ENCODE peak calls at places on chromosome 1, in six cellular contexts. Y, K, N, G, C and T are unnamed samples.

GRCh38 chr1:63902844-63903589 is 129.2 kb downstream of the ROR1 start:
- DNase-seq in N (no peak), G (no peak), K (no peak), Y (no peak), C (no peak), T (no peak)

GRCh38 chr1:200029624-200030074 is 2.1 kb downstream of the NR5A2 start:
- DNase-seq in C (peak; percentile 76), K (no peak), Y (no peak), G (no peak), N (no peak), T (no peak)

GRCh38 chr1:13494025-13494424 is 19.8 kb downstream of the LRRC38 start:
- DNase-seq in C (no peak), Y (peak; percentile 16), K (no peak), G (no peak), N (no peak), T (no peak)

GRCh38 chr1:175319112-175319911 is 126.7 kb upstream of the KIAA0040 start:
- DNase-seq in C (peak; percentile 73), N (peak; percentile 79), Y (peak; percentile 37), G (peak; percentile 52), K (peak; percentile 66), T (peak; percentile 83)

GRCh38 chr1:47866631-47867446 is 130.3 kb downstream of the TRABD2B start:
- DNase-seq in C (no peak), K (no peak), Y (no peak), G (peak; percentile 96), N (no peak), T (no peak)

GRCh38 chr1:111958075-111958474 is 31.4 kb downstream of the KCND3 start:
- DNase-seq in G (no peak), C (no peak), N (no peak), Y (no peak), K (no peak), T (no peak)

GRCh38 chr1:228318823-228319241 is 87.8 kb downstream of the TRIM11 start:
- DNase-seq in N (no peak), K (no peak), C (no peak), Y (no peak), G (no peak), T (no peak)

GRCh38 chr1:94096797-94097549 is 24.0 kb downstream of the ABCA4 start:
- DNase-seq in K (no peak), C (no peak), Y (no peak), N (no peak), G (peak; percentile 61), T (no peak)

GRCh38 chr1:145885738-145886287 is at the start of gene ANKRD35:
- DNase-seq in N (peak; percentile 92), Y (no peak), C (peak; percentile 90), K (peak; percentile 22), G (peak; percentile 63), T (peak; percentile 76)

GRCh38 chr1:192807968-192808587 is 761 bp upstream of the RGS2 start:
- DNase-seq in G (no peak), K (no peak), N (no peak), Y (no peak), C (no peak), T (no peak)

GRCh38 chr1:208834346-208835081 is 590.3 kb upstream of the PLXNA2 start:
- DNase-seq in N (no peak), C (no peak), G (no peak), Y (no peak), K (no peak), T (no peak)

GRCh38 chr1:40878906-40879305 is 16.7 kb upstream of the CITED4 start:
- DNase-seq in N (no peak), G (no peak), K (no peak), Y (no peak), C (no peak), T (no peak)
- TF ChIP-seq ZNF274 in N (no peak), G (no peak), K (no peak), Y (no peak), C (no peak), T (no peak)

DNA sequence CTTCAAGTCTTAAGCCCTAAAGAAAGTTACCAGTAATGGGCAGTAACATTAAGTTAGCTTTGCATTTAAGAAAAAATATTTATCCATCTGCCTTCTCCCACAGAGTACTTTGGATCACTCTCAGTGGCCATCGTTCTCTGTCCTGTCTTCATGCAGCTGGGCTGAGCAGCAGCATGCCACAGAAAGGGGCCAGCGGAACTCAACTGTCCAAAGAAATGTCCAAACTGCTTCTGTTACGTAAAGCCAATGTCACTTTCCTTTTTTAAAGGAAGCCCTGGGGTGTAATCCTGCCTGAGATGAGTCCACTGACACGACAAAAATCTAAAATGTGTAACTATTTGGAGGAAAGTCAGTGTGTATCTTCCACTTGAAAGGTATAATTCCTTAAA is 291.6 kb downstream of the SMYD3 start:
- DNase-seq in G (no peak), Y (no peak), K (no peak), C (no peak), N (no peak), T (no peak)
- TF ChIP-seq ZNF274 in G (no peak), Y (no peak), K (no peak), C (no peak), N (no peak), T (no peak)

GRCh38 chr1:55287732-55288131 is 72.6 kb upstream of the USP24 start:
- DNase-seq in G (no peak), K (no peak), N (no peak), C (no peak), Y (no peak), T (no peak)
- TF ChIP-seq ZNF274 in G (no peak), K (no peak), N (no peak), C (no peak), Y (no peak), T (no peak)

GRCh38 chr1:40495315-40495903 is 13.2 kb upstream of the EXO5 start:
- DNase-seq in C (no peak), G (no peak), Y (no peak), N (no peak), K (no peak), T (no peak)
- TF ChIP-seq ZNF274 in C (peak; percentile 83), G (peak; percentile 96), Y (no peak), N (peak; percentile 97), K (peak; percentile 79), T (peak; percentile 93)

DNA sequence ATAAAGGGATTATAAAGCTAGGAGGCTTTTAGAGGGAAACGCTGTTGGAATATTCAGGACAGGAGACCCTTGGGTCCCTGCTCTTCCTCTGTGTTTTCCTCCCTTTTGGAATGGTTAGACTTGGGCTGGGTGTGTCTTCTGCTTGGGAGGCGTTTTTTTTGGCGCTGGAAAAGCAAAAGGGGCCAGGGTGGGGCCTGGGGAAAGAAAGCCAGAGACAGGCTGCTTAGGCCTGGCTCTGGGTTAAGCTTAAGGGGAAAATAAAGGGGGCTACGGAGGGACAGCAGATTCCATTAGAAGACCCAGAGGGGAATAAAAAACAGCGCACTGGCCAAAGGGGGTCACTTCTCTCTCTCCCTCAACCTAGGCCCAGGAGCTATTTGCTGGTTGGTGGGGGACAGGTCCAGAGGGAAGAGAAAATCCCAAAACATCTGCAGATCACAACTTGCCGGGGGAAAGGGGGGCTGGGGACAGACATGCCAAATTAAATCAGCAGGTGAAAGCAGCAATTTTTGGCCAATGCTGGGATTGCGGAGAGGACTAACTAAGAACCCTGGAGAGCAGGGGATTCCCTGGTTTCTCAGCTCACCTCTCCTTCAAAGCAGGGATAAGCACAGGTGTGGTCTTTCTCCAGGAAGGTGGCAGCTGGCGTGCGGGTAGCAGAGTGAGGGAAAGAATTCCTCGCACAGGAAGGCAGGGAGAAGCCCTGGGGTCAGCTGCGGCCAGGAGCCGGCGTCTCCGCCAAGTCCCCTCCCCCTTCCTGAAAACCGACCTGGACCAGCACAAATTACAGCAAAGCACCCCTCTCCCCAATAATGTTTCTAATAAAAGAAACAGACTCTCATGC is 82.2 kb upstream of the AK4 start:
- DNase-seq in K (no peak), C (peak; percentile 72), Y (no peak), G (no peak), N (peak; percentile 27), T (no peak)
- TF ChIP-seq ZNF274 in K (no peak), C (no peak), Y (no peak), G (no peak), N (no peak), T (no peak)

GRCh38 chr1:61244114-61244513 is 161.8 kb downstream of the NFIA start:
- DNase-seq in N (no peak), Y (no peak), G (no peak), C (no peak), K (peak; percentile 32), T (no peak)
- TF ChIP-seq ZNF274 in N (no peak), Y (no peak), G (no peak), C (no peak), K (no peak), T (no peak)